ENCODE peak calls at places on chromosomes 3 and 15, in nine cellular contexts. P is AG10803, B is AG09309, E is fibroblast of lung, F is cardiac fibroblast, G is GM23338, A is IMR-90, O is NB4, C is K562. L is an unnamed sample.

GRCh38 chr15:73370151-73370550 is 1.4 kb upstream of the HCN4 start:
- DNase-seq in C (no peak), A (no peak), P (no peak), F (no peak), O (no peak), B (no peak), E (no peak), G (peak; percentile 36), L (no peak)

GRCh38 chr3:84082726-84083125 is 876.1 kb upstream of the CADM2 start:
- DNase-seq in C (no peak), E (no peak), F (no peak), G (no peak), O (no peak), A (no peak), P (no peak), B (no peak), L (no peak)

GRCh38 chr3:32835049-32835371 is 17.2 kb downstream of the TRIM71 start:
- DNase-seq in B (no peak), O (no peak), P (no peak), A (no peak), G (no peak), E (no peak), F (no peak), C (no peak), L (no peak)

GRCh38 chr3:14549256-14549931 is 9.3 kb upstream of the GRIP2 start:
- DNase-seq in C (peak; percentile 66), G (peak; percentile 60), B (no peak), E (no peak), F (peak; percentile 24), P (peak; percentile 25), O (peak; percentile 42), A (peak; percentile 25), L (peak; percentile 23)

GRCh38 chr3:32431481-32431880 is 39.8 kb downstream of the CMTM7 start:
- DNase-seq in O (no peak), P (no peak), B (no peak), E (no peak), F (no peak), C (no peak), A (no peak), G (no peak), L (no peak)

GRCh38 chr3:32421991-32422859 is 30.6 kb downstream of the CMTM7 start:
- DNase-seq in E (peak; percentile 88), C (no peak), F (peak; percentile 77), O (peak; percentile 70), P (peak; percentile 90), A (peak; percentile 73), B (peak; percentile 52), G (no peak), L (peak; percentile 75)

GRCh38 chr3:38458796-38459498 is 5.3 kb downstream of the ACVR2B start:
- DNase-seq in C (no peak), E (peak; percentile 40), B (no peak), O (no peak), G (no peak), F (no peak), P (peak; percentile 59), A (peak; percentile 22), L (peak; percentile 67)

GRCh38 chr15:96977886-96978285 is 647.4 kb downstream of the NR2F2 start:
- DNase-seq in A (no peak), G (no peak), P (no peak), F (no peak), C (no peak), E (no peak), B (no peak), O (no peak), L (no peak)

GRCh38 chr3:146503459-146504202 is 34.3 kb upstream of the PLSCR2 start:
- DNase-seq in P (peak; percentile 94), F (peak; percentile 98), B (peak; percentile 63), C (no peak), G (peak; percentile 29), E (peak; percentile 93), A (peak; percentile 95), O (peak; percentile 2), L (peak; percentile 97)

DNA sequence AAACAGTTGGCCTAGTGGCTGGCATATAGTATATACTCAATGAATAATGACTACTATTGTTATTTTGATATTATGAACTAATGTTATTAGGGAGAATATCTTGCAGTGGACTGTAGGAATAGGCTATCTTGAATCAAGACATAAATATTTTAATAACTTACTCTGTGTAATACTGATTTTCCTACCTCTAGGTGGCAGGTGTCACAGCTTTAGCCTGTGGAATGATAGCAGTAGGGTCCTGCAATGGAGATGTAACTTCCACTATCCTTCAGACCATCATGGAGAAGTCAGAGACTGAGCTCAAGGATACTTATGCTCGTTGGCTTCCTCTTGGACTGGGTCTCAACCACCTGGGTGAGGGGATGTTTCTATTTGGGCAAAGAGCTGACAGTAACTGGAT is 6.5 kb downstream of the PSMD2 start:
- DNase-seq in O (peak; percentile 38), F (peak; percentile 33), P (peak; percentile 24), B (no peak), G (no peak), E (peak; percentile 29), A (peak; percentile 14), C (no peak), L (peak; percentile 38)
- TF ChIP-seq CTCF in O (peak; percentile 40), F (peak; percentile 34), P (peak; percentile 40), B (peak; percentile 32), G (peak; percentile 33), E (no peak), A (peak; percentile 24), C (peak; percentile 39), L (peak; percentile 39)

GRCh38 chr3:79521221-79521848 is 246.5 kb downstream of the ROBO1 start:
- DNase-seq in G (peak; percentile 72), O (peak; percentile 47), B (no peak), A (peak; percentile 32), F (peak; percentile 70), P (peak; percentile 21), C (peak; percentile 7), E (peak; percentile 57), L (peak; percentile 39)
- H3K4me3 ChIP-seq in G (no peak overlapping the region), O (no peak overlapping the region), B (no peak overlapping the region), A (no peak overlapping the region), F (no peak overlapping the region), P (no peak overlapping the region), C (no peak overlapping the region), E (no peak overlapping the region), L (no peak overlapping the region)

DNA sequence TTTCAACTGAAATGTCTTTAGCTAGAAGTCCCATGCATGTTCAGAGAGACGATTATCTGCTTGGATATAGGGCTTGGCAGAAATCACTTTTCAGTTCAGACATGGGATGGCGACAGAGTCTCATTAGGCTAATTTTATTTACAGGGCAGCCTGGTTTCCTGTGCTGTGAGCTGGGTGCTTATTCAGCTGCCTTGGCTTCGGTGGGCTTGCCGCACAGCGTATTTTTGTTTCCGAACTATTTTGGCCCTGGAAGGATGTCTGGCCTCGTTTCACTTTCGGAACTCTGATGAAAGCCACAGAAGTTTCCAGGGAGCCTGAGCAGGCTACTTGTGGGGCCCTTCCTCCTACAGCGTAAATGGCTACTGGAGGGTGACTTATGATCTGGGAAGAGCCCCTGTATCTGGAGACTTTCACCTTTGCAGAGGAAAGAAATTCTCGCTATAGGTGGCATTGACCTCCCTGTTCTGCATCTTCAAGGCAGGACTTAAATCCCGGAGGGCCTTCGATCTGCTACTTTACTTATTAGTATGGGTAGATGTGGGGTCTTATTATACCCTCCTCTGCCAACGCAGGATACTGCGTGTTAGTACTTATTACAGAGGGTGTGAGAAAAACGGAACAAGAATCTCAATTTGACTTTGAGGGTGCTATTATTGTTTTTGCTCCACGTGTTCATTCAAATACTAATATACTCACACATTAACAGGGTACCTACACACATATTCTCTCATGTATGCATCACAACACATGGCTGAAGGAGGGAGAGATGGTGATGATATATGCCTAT is 364.0 kb upstream of the RBMS3 start:
- DNase-seq in G (peak; percentile 76), P (peak; percentile 71), O (peak; percentile 4), B (peak; percentile 25), E (peak; percentile 89), A (peak; percentile 65), F (peak; percentile 86), C (no peak), L (peak; percentile 71)
- TF ChIP-seq CTCF in G (peak; percentile 61), P (peak; percentile 70), O (no peak), B (peak; percentile 67), E (peak; percentile 60), A (peak; percentile 49), F (peak; percentile 66), C (no peak), L (peak; percentile 59)

GRCh38 chr3:24495334-24495994 is 814 bp upstream of the THRB start:
- DNase-seq in B (no peak), G (peak; percentile 80), C (peak; percentile 66), F (no peak), O (no peak), A (no peak), E (no peak), P (no peak), L (no peak)
- H3K4me3 ChIP-seq in B (peak overlapping the region; percentile 41), G (peak overlapping the region; percentile 76), C (peak overlapping the region; percentile 64), F (peak overlapping the region; percentile 45), O (no peak overlapping the region), A (no peak overlapping the region), E (peak overlapping the region; percentile 67), P (peak overlapping the region; percentile 76), L (peak overlapping the region; percentile 89)

DNA sequence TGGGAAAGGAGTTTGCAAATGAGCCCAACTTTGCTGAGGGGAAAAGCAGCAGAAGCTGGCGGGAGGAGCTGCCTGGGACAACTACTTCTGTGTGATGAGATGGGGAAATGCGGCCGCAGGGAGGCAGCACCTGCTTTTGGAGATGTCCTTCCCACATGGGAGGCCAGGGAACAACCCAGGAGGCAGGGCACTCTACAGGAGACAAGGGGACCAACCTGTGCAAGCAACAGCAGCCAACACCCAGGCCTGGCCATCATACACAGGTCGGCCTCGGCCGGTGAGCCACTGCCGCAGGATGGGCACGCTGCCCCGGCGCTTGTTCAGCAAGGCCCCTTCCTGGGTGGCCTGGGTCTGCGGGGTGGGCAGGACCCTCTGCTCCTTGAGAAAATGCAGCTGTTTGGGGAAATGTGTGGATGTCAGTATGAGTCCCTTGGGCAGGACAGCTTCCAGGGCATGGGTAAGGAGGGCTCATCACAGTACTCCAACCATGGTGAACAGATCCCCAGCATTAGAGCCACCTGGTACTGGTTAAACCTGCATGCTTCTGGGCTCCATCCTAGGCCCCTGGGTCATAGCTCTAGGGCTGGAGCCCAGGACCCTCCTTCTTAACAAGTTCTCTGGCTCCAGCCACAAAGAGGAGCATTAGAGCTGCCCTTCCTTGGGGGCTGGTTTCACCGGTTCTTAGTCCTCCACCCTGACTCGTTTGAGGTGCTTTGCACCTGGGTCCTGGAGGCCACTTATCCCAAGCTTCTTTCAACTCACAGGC is 11.6 kb downstream of the EPB42 start:
- DNase-seq in B (no peak), G (peak; percentile 71), E (no peak), F (no peak), A (no peak), O (peak; percentile 54), P (no peak), C (peak; percentile 64), L (no peak)
- TF ChIP-seq CTCF in B (peak; percentile 29), G (peak; percentile 48), E (no peak), F (peak; percentile 11), A (peak; percentile 21), O (peak; percentile 15), P (peak; percentile 8), C (peak; percentile 83), L (no peak)

L was measured in fibroblast of mammary gland.